ENCODE peak calls at places on chromosome 11, in five cellular contexts. One of them, this sample, is unnamed.

GRCh38 chr11:13717331-13717730 is 48.9 kb downstream of the FAR1 start:
- DNase-seq in Calu3: no peak
- DNase-seq in NCI-H1436: no peak
- DNase-seq in kidney epithelial cell: peak; percentile 21
- DNase-seq in stimulated activated CD4-positive, alpha-beta T cell treated with anti-CD3 and anti-CD28 coated beads, Interleukin-2, amount 100 ng/mL, for 48 hours: no peak
- DNase-seq in this sample: peak; percentile 34

GRCh38 chr11:36101466-36101865 is 157.6 kb downstream of the LDLRAD3 start:
- DNase-seq in kidney epithelial cell: no peak
- DNase-seq in NCI-H1436: no peak
- DNase-seq in Calu3: no peak
- DNase-seq in stimulated activated CD4-positive, alpha-beta T cell treated with anti-CD3 and anti-CD28 coated beads, Interleukin-2, amount 100 ng/mL, for 48 hours: no peak
- DNase-seq in this sample: no peak

GRCh38 chr11:11446562-11446961 is 93.5 kb upstream of the CSNK2A3 start:
- DNase-seq in NCI-H1436: no peak
- DNase-seq in Calu3: no peak
- DNase-seq in stimulated activated CD4-positive, alpha-beta T cell treated with anti-CD3 and anti-CD28 coated beads, Interleukin-2, amount 100 ng/mL, for 48 hours: no peak
- DNase-seq in kidney epithelial cell: no peak
- DNase-seq in this sample: no peak

GRCh38 chr11:124896071-124896750 is 1.5 kb downstream of the ROBO4 start:
- DNase-seq in stimulated activated CD4-positive, alpha-beta T cell treated with anti-CD3 and anti-CD28 coated beads, Interleukin-2, amount 100 ng/mL, for 48 hours: no peak
- DNase-seq in Calu3: no peak
- DNase-seq in NCI-H1436: no peak
- DNase-seq in kidney epithelial cell: no peak
- DNase-seq in this sample: no peak

GRCh38 chr11:48141475-48142100 is 75.0 kb upstream of the OR4B1 start:
- DNase-seq in stimulated activated CD4-positive, alpha-beta T cell treated with anti-CD3 and anti-CD28 coated beads, Interleukin-2, amount 100 ng/mL, for 48 hours: no peak
- DNase-seq in Calu3: no peak
- DNase-seq in kidney epithelial cell: no peak
- DNase-seq in NCI-H1436: no peak
- DNase-seq in this sample: peak; percentile 30

GRCh38 chr11:34585870-34586654 is 34.8 kb upstream of the EHF start:
- DNase-seq in stimulated activated CD4-positive, alpha-beta T cell treated with anti-CD3 and anti-CD28 coated beads, Interleukin-2, amount 100 ng/mL, for 48 hours: no peak
- DNase-seq in kidney epithelial cell: no peak
- DNase-seq in Calu3: no peak
- DNase-seq in NCI-H1436: peak; percentile 25
- DNase-seq in this sample: peak; percentile 46

GRCh38 chr11:57213282-57214086 is 23.6 kb downstream of the APLNR start:
- DNase-seq in NCI-H1436: no peak
- DNase-seq in kidney epithelial cell: no peak
- DNase-seq in Calu3: no peak
- DNase-seq in stimulated activated CD4-positive, alpha-beta T cell treated with anti-CD3 and anti-CD28 coated beads, Interleukin-2, amount 100 ng/mL, for 48 hours: no peak
- DNase-seq in this sample: no peak

GRCh38 chr11:126284829-126285228 is 1.9 kb downstream of the TIRAP start:
- DNase-seq in stimulated activated CD4-positive, alpha-beta T cell treated with anti-CD3 and anti-CD28 coated beads, Interleukin-2, amount 100 ng/mL, for 48 hours: peak; percentile 86
- DNase-seq in kidney epithelial cell: peak; percentile 84
- DNase-seq in NCI-H1436: peak; percentile 46
- DNase-seq in Calu3: peak; percentile 71
- DNase-seq in this sample: peak; percentile 92

GRCh38 chr11:117930668-117931330 is 1.6 kb upstream of the TMPRSS13 start:
- DNase-seq in kidney epithelial cell: no peak
- DNase-seq in stimulated activated CD4-positive, alpha-beta T cell treated with anti-CD3 and anti-CD28 coated beads, Interleukin-2, amount 100 ng/mL, for 48 hours: no peak
- DNase-seq in NCI-H1436: no peak
- DNase-seq in Calu3: no peak
- DNase-seq in this sample: no peak

GRCh38 chr11:3159296-3160190 is 5.6 kb downstream of the OSBPL5 start:
- DNase-seq in kidney epithelial cell: no peak
- DNase-seq in stimulated activated CD4-positive, alpha-beta T cell treated with anti-CD3 and anti-CD28 coated beads, Interleukin-2, amount 100 ng/mL, for 48 hours: no peak
- DNase-seq in NCI-H1436: no peak
- DNase-seq in Calu3: no peak
- DNase-seq in this sample: no peak

GRCh38 chr11:201936-202335 is 5.3 kb downstream of the BET1L start:
- DNase-seq in kidney epithelial cell: no peak
- DNase-seq in Calu3: no peak
- DNase-seq in stimulated activated CD4-positive, alpha-beta T cell treated with anti-CD3 and anti-CD28 coated beads, Interleukin-2, amount 100 ng/mL, for 48 hours: no peak
- DNase-seq in NCI-H1436: no peak
- DNase-seq in this sample: no peak

GRCh38 chr11:2824851-2825250 is 60.7 kb downstream of the CDKN1C start:
- DNase-seq in kidney epithelial cell: no peak
- DNase-seq in NCI-H1436: no peak
- DNase-seq in stimulated activated CD4-positive, alpha-beta T cell treated with anti-CD3 and anti-CD28 coated beads, Interleukin-2, amount 100 ng/mL, for 48 hours: no peak
- DNase-seq in Calu3: no peak
- DNase-seq in this sample: no peak

GRCh38 chr11:11572386-11572785 is 49.4 kb downstream of the GALNT18 start:
- DNase-seq in NCI-H1436: no peak
- DNase-seq in stimulated activated CD4-positive, alpha-beta T cell treated with anti-CD3 and anti-CD28 coated beads, Interleukin-2, amount 100 ng/mL, for 48 hours: no peak
- DNase-seq in kidney epithelial cell: no peak
- DNase-seq in Calu3: no peak
- DNase-seq in this sample: no peak

GRCh38 chr11:78190374-78190773 is 1.7 kb downstream of the USP35 start:
- DNase-seq in stimulated activated CD4-positive, alpha-beta T cell treated with anti-CD3 and anti-CD28 coated beads, Interleukin-2, amount 100 ng/mL, for 48 hours: no peak
- DNase-seq in NCI-H1436: no peak
- DNase-seq in Calu3: no peak
- DNase-seq in kidney epithelial cell: no peak
- DNase-seq in this sample: no peak

GRCh38 chr11:92852946-92853345 is 116.5 kb upstream of the MTNR1B start:
- DNase-seq in Calu3: no peak
- DNase-seq in stimulated activated CD4-positive, alpha-beta T cell treated with anti-CD3 and anti-CD28 coated beads, Interleukin-2, amount 100 ng/mL, for 48 hours: no peak
- DNase-seq in NCI-H1436: no peak
- DNase-seq in kidney epithelial cell: no peak
- DNase-seq in this sample: peak; percentile 87

GRCh38 chr11:1574256-1575242 is 2.5 kb upstream of the DUSP8 start:
- DNase-seq in stimulated activated CD4-positive, alpha-beta T cell treated with anti-CD3 and anti-CD28 coated beads, Interleukin-2, amount 100 ng/mL, for 48 hours: peak; percentile 45
- DNase-seq in Calu3: peak; percentile 72
- DNase-seq in kidney epithelial cell: no peak
- DNase-seq in NCI-H1436: peak; percentile 88
- DNase-seq in this sample: no peak

GRCh38 chr11:80146231-80146630 is 705.4 kb upstream of the TENM4 start:
- DNase-seq in stimulated activated CD4-positive, alpha-beta T cell treated with anti-CD3 and anti-CD28 coated beads, Interleukin-2, amount 100 ng/mL, for 48 hours: no peak
- DNase-seq in Calu3: no peak
- DNase-seq in NCI-H1436: no peak
- DNase-seq in kidney epithelial cell: peak; percentile 96
- DNase-seq in this sample: peak; percentile 92

GRCh38 chr11:119373917-119374631 is 7.4 kb downstream of the USP2 start:
- DNase-seq in Calu3: peak; percentile 80
- DNase-seq in stimulated activated CD4-positive, alpha-beta T cell treated with anti-CD3 and anti-CD28 coated beads, Interleukin-2, amount 100 ng/mL, for 48 hours: peak; percentile 52
- DNase-seq in NCI-H1436: peak; percentile 53
- DNase-seq in kidney epithelial cell: no peak
- DNase-seq in this sample: no peak

GRCh38 chr11:118907749-118908106 is 18.0 kb downstream of the BCL9L start:
- DNase-seq in kidney epithelial cell: no peak
- DNase-seq in NCI-H1436: no peak
- DNase-seq in stimulated activated CD4-positive, alpha-beta T cell treated with anti-CD3 and anti-CD28 coated beads, Interleukin-2, amount 100 ng/mL, for 48 hours: no peak
- DNase-seq in Calu3: no peak
- DNase-seq in this sample: no peak

GRCh38 chr11:30564994-30565393 is 21.2 kb downstream of the MPPED2 start:
- DNase-seq in kidney epithelial cell: no peak
- DNase-seq in NCI-H1436: no peak
- DNase-seq in stimulated activated CD4-positive, alpha-beta T cell treated with anti-CD3 and anti-CD28 coated beads, Interleukin-2, amount 100 ng/mL, for 48 hours: no peak
- DNase-seq in Calu3: no peak
- DNase-seq in this sample: no peak

GRCh38 chr11:94734563-94735275 is 33.4 kb upstream of the AMOTL1 start:
- DNase-seq in kidney epithelial cell: no peak
- DNase-seq in stimulated activated CD4-positive, alpha-beta T cell treated with anti-CD3 and anti-CD28 coated beads, Interleukin-2, amount 100 ng/mL, for 48 hours: no peak
- DNase-seq in NCI-H1436: peak; percentile 64
- DNase-seq in Calu3: no peak
- DNase-seq in this sample: no peak

GRCh38 chr11:91305402-91305801 is 919.2 kb upstream of the FAT3 start:
- DNase-seq in NCI-H1436: no peak
- DNase-seq in Calu3: no peak
- DNase-seq in kidney epithelial cell: no peak
- DNase-seq in stimulated activated CD4-positive, alpha-beta T cell treated with anti-CD3 and anti-CD28 coated beads, Interleukin-2, amount 100 ng/mL, for 48 hours: no peak
- DNase-seq in this sample: no peak

GRCh38 chr11:38416141-38416540 is 1818.1 kb upstream of the RAG2 start:
- DNase-seq in NCI-H1436: no peak
- DNase-seq in kidney epithelial cell: no peak
- DNase-seq in stimulated activated CD4-positive, alpha-beta T cell treated with anti-CD3 and anti-CD28 coated beads, Interleukin-2, amount 100 ng/mL, for 48 hours: no peak
- DNase-seq in Calu3: no peak
- DNase-seq in this sample: no peak

GRCh38 chr11:78336877-78337553 is 80.6 kb downstream of the GAB2 start:
- DNase-seq in NCI-H1436: no peak
- DNase-seq in Calu3: no peak
- DNase-seq in stimulated activated CD4-positive, alpha-beta T cell treated with anti-CD3 and anti-CD28 coated beads, Interleukin-2, amount 100 ng/mL, for 48 hours: no peak
- DNase-seq in kidney epithelial cell: no peak
- DNase-seq in this sample: no peak

GRCh38 chr11:3614742-3615171 is 27.0 kb downstream of the ART5 start:
- DNase-seq in kidney epithelial cell: no peak
- DNase-seq in Calu3: no peak
- DNase-seq in stimulated activated CD4-positive, alpha-beta T cell treated with anti-CD3 and anti-CD28 coated beads, Interleukin-2, amount 100 ng/mL, for 48 hours: peak; percentile 50
- DNase-seq in NCI-H1436: no peak
- DNase-seq in this sample: peak; percentile 37

GRCh38 chr11:10438451-10438850 is 16.6 kb upstream of the AMPD3 start:
- DNase-seq in Calu3: no peak
- DNase-seq in kidney epithelial cell: no peak
- DNase-seq in stimulated activated CD4-positive, alpha-beta T cell treated with anti-CD3 and anti-CD28 coated beads, Interleukin-2, amount 100 ng/mL, for 48 hours: no peak
- DNase-seq in NCI-H1436: no peak
- DNase-seq in this sample: no peak

GRCh38 chr11:58762284-58763119 is 30.8 kb upstream of the GLYAT start:
- DNase-seq in kidney epithelial cell: peak; percentile 10
- DNase-seq in stimulated activated CD4-positive, alpha-beta T cell treated with anti-CD3 and anti-CD28 coated beads, Interleukin-2, amount 100 ng/mL, for 48 hours: no peak
- DNase-seq in NCI-H1436: no peak
- DNase-seq in Calu3: no peak
- DNase-seq in this sample: no peak

GRCh38 chr11:100827934-100828661 is 141.0 kb downstream of the ARHGAP42 start:
- DNase-seq in stimulated activated CD4-positive, alpha-beta T cell treated with anti-CD3 and anti-CD28 coated beads, Interleukin-2, amount 100 ng/mL, for 48 hours: no peak
- DNase-seq in NCI-H1436: peak; percentile 79
- DNase-seq in kidney epithelial cell: peak; percentile 86
- DNase-seq in Calu3: peak; percentile 68
- DNase-seq in this sample: peak; percentile 46

GRCh38 chr11:131750152-131750551 is 379.7 kb downstream of the NTM start:
- DNase-seq in stimulated activated CD4-positive, alpha-beta T cell treated with anti-CD3 and anti-CD28 coated beads, Interleukin-2, amount 100 ng/mL, for 48 hours: no peak
- DNase-seq in NCI-H1436: no peak
- DNase-seq in Calu3: no peak
- DNase-seq in kidney epithelial cell: no peak
- DNase-seq in this sample: no peak

GRCh38 chr11:32829680-32830412 is at the start of gene PRRG4:
- DNase-seq in kidney epithelial cell: no peak
- DNase-seq in Calu3: peak; percentile 88
- DNase-seq in NCI-H1436: peak; percentile 57
- DNase-seq in stimulated activated CD4-positive, alpha-beta T cell treated with anti-CD3 and anti-CD28 coated beads, Interleukin-2, amount 100 ng/mL, for 48 hours: peak; percentile 44
- DNase-seq in this sample: peak; percentile 71

GRCh38 chr11:33682446-33682845 is 18.2 kb downstream of the C11orf91 start:
- DNase-seq in Calu3: no peak
- DNase-seq in NCI-H1436: no peak
- DNase-seq in kidney epithelial cell: no peak
- DNase-seq in stimulated activated CD4-positive, alpha-beta T cell treated with anti-CD3 and anti-CD28 coated beads, Interleukin-2, amount 100 ng/mL, for 48 hours: no peak
- DNase-seq in this sample: peak; percentile 77

GRCh38 chr11:67027943-67028542 is 5.1 kb downstream of the SYT12 start:
- DNase-seq in NCI-H1436: no peak
- DNase-seq in Calu3: no peak
- DNase-seq in stimulated activated CD4-positive, alpha-beta T cell treated with anti-CD3 and anti-CD28 coated beads, Interleukin-2, amount 100 ng/mL, for 48 hours: no peak
- DNase-seq in kidney epithelial cell: no peak
- DNase-seq in this sample: peak; percentile 44

GRCh38 chr11:60971520-60971919 is at the start of gene CD6:
- DNase-seq in NCI-H1436: no peak
- DNase-seq in Calu3: no peak
- DNase-seq in stimulated activated CD4-positive, alpha-beta T cell treated with anti-CD3 and anti-CD28 coated beads, Interleukin-2, amount 100 ng/mL, for 48 hours: no peak
- DNase-seq in kidney epithelial cell: no peak
- DNase-seq in this sample: no peak

GRCh38 chr11:35272391-35272821 is 133.4 kb downstream of the CD44 start:
- DNase-seq in kidney epithelial cell: no peak
- DNase-seq in Calu3: no peak
- DNase-seq in NCI-H1436: no peak
- DNase-seq in stimulated activated CD4-positive, alpha-beta T cell treated with anti-CD3 and anti-CD28 coated beads, Interleukin-2, amount 100 ng/mL, for 48 hours: peak; percentile 42
- DNase-seq in this sample: no peak

GRCh38 chr11:1301220-1302000 is 8.0 kb downstream of the TOLLIP start:
- DNase-seq in Calu3: no peak
- DNase-seq in stimulated activated CD4-positive, alpha-beta T cell treated with anti-CD3 and anti-CD28 coated beads, Interleukin-2, amount 100 ng/mL, for 48 hours: no peak
- DNase-seq in kidney epithelial cell: no peak
- DNase-seq in NCI-H1436: no peak
- DNase-seq in this sample: no peak

GRCh38 chr11:113549061-113549460 is 73.9 kb upstream of the DRD2 start:
- DNase-seq in kidney epithelial cell: no peak
- DNase-seq in stimulated activated CD4-positive, alpha-beta T cell treated with anti-CD3 and anti-CD28 coated beads, Interleukin-2, amount 100 ng/mL, for 48 hours: no peak
- DNase-seq in NCI-H1436: no peak
- DNase-seq in Calu3: no peak
- DNase-seq in this sample: peak; percentile 67

GRCh38 chr11:19956228-19956627 is 204.0 kb downstream of the DBX1 start:
- DNase-seq in stimulated activated CD4-positive, alpha-beta T cell treated with anti-CD3 and anti-CD28 coated beads, Interleukin-2, amount 100 ng/mL, for 48 hours: no peak
- DNase-seq in NCI-H1436: no peak
- DNase-seq in Calu3: no peak
- DNase-seq in kidney epithelial cell: no peak
- DNase-seq in this sample: no peak

This sample was measured in foreskin keratinocyte.